ENCODE peak calls at places on chromosome 5, in five cellular contexts. A, Q, K, S and B are unnamed samples.

GRCh38 chr5:140345919-140346347 is 470 bp downstream of the HBEGF start:
- DNase-seq in K (peak; percentile 88), Q (peak; percentile 58), S (peak; percentile 68), A (peak; percentile 62), B (peak; percentile 55)

GRCh38 chr5:77354454-77354853 is 137.7 kb downstream of the WDR41 start:
- DNase-seq in S (no peak), A (no peak), K (no peak), Q (no peak), B (no peak)

GRCh38 chr5:179129607-179130071 is 69.5 kb downstream of the ZNF354C start:
- DNase-seq in Q (no peak), A (no peak), S (no peak), K (no peak), B (no peak)

GRCh38 chr5:116864157-116864837 is 289.7 kb upstream of the SEMA6A start:
- DNase-seq in S (peak; percentile 3), K (peak; percentile 30), Q (no peak), A (no peak), B (no peak)

GRCh38 chr5:6889030-6889429 is 175.8 kb downstream of the TENT4A start:
- DNase-seq in Q (no peak), A (no peak), S (no peak), K (no peak), B (no peak)

GRCh38 chr5:157519579-157520253 is 55.9 kb downstream of the ADAM19 start:
- DNase-seq in S (no peak), K (no peak), Q (no peak), A (no peak), B (no peak)

GRCh38 chr5:157744055-157745011 is 821 bp downstream of the LSM11 start:
- DNase-seq in K (peak; percentile 55), A (peak; percentile 22), Q (no peak), S (peak; percentile 28), B (no peak)

GRCh38 chr5:133831506-133832224 is 136.8 kb downstream of the C5orf15 start:
- DNase-seq in S (no peak), A (peak; percentile 45), Q (no peak), K (no peak), B (peak; percentile 83)

GRCh38 chr5:33008751-33009418 is 297.8 kb downstream of the NPR3 start:
- DNase-seq in K (no peak), A (peak; percentile 83), S (no peak), Q (no peak), B (peak; percentile 92)

GRCh38 chr5:179623906-179624741 is 653 bp upstream of the HNRNPH1 start:
- DNase-seq in S (no peak), A (peak; percentile 91), Q (no peak), K (no peak), B (peak; percentile 57)

GRCh38 chr5:172433513-172433912 is 20.8 kb downstream of the SH3PXD2B start:
- DNase-seq in A (no peak), S (no peak), Q (no peak), K (no peak), B (no peak)

GRCh38 chr5:87322381-87322780 is 54.7 kb downstream of the RASA1 start:
- DNase-seq in S (no peak), K (no peak), Q (no peak), A (no peak), B (no peak)

GRCh38 chr5:139386039-139386438 is 2.9 kb upstream of the SLC23A1 start:
- DNase-seq in Q (no peak), S (no peak), A (peak; percentile 57), K (no peak), B (no peak)

GRCh38 chr5:54646285-54647101 is 128.9 kb downstream of the SNX18 start:
- DNase-seq in A (no peak), S (peak; percentile 93), Q (peak; percentile 45), K (no peak), B (no peak)

GRCh38 chr5:151569132-151570046 is 21.7 kb downstream of the FAT2 start:
- DNase-seq in S (no peak), Q (no peak), A (no peak), K (no peak), B (no peak)

GRCh38 chr5:44665101-44665701 is 143.5 kb upstream of the MRPS30 start:
- DNase-seq in S (no peak), A (peak; percentile 58), Q (no peak), K (no peak), B (no peak)

GRCh38 chr5:170743876-170744212 is 39.7 kb upstream of the GABRP start:
- DNase-seq in A (no peak), K (no peak), S (no peak), Q (no peak), B (no peak)

GRCh38 chr5:129656952-129657351 is 90.9 kb upstream of the MINAR2 start:
- DNase-seq in Q (no peak), K (no peak), A (no peak), S (no peak), B (no peak)